ENCODE peak calls at places on chromosomes 7 and 10, in nine cellular contexts. L, P, B, W, X, H, F, I and O are unnamed samples.

GRCh38 chr10:44193567-44194220 is 191.2 kb downstream of the CXCL12 start:
- DNase-seq in I (no peak), F (no peak), L (no peak), P (no peak), H (no peak), B (no peak), W (no peak), X (no peak), O (no peak)

GRCh38 chr10:65377687-65378086 is 1548.1 kb upstream of the LRRTM3 start:
- DNase-seq in H (no peak), P (no peak), B (no peak), X (no peak), F (no peak), I (no peak), W (no peak), L (no peak), O (no peak)

GRCh38 chr10:71752391-71753090 is 20.8 kb downstream of the VSIR start:
- DNase-seq in F (no peak), L (no peak), W (no peak), H (no peak), X (no peak), I (no peak), P (peak; percentile 24), B (no peak), O (no peak)

GRCh38 chr10:60396766-60397165 is 7.1 kb upstream of the ANK3 start:
- DNase-seq in P (no peak), L (no peak), W (no peak), B (no peak), H (no peak), F (no peak), X (no peak), I (no peak), O (no peak)

GRCh38 chr10:27504897-27505457 is 873 bp downstream of the RAB18 start:
- DNase-seq in X (no peak), F (no peak), W (no peak), I (no peak), L (no peak), H (no peak), B (peak; percentile 41), P (peak; percentile 59), O (no peak)

GRCh38 chr7:92924800-92925199 is 88.4 kb upstream of the CDK6 start:
- DNase-seq in F (no peak), L (no peak), X (peak; percentile 21), P (no peak), W (no peak), H (no peak), B (no peak), I (no peak), O (no peak)

GRCh38 chr7:55133630-55134392 is 115.0 kb downstream of the EGFR start:
- DNase-seq in X (no peak), W (no peak), H (peak; percentile 61), L (peak; percentile 73), P (peak; percentile 99), I (peak; percentile 95), B (peak; percentile 87), F (no peak), O (no peak)

GRCh38 chr10:110176626-110177025 is 30.8 kb upstream of the MXI1 start:
- DNase-seq in I (no peak), X (no peak), H (no peak), P (no peak), B (no peak), F (no peak), W (no peak), L (no peak), O (no peak)

GRCh38 chr7:41451826-41452225 is 251.1 kb downstream of the INHBA start:
- DNase-seq in H (no peak), P (peak; percentile 47), L (no peak), W (no peak), X (no peak), I (no peak), B (no peak), F (no peak), O (no peak)

GRCh38 chr7:47449810-47450586 is 131.9 kb downstream of the TNS3 start:
- DNase-seq in B (no peak), P (peak; percentile 97), L (no peak), H (no peak), W (no peak), F (no peak), I (peak; percentile 85), X (no peak), O (no peak)

GRCh38 chr7:106367018-106367420 is 82.2 kb upstream of the NAMPT start:
- DNase-seq in P (peak; percentile 22), B (no peak), I (no peak), H (no peak), W (no peak), L (peak; percentile 20), X (peak; percentile 48), F (no peak), O (no peak)

GRCh38 chr10:11245510-11245909 is 227.8 kb downstream of the CELF2 start:
- DNase-seq in I (no peak), X (no peak), B (peak; percentile 12), W (no peak), P (no peak), L (no peak), H (no peak), F (no peak), O (no peak)

GRCh38 chr7:50491943-50492342 is 41.8 kb upstream of the FIGNL1 start:
- DNase-seq in H (no peak), B (no peak), P (no peak), W (no peak), X (no peak), F (no peak), L (no peak), I (no peak), O (no peak)

GRCh38 chr10:58030208-58030607 is 237.5 kb downstream of the IPMK start:
- DNase-seq in X (no peak), P (no peak), B (no peak), L (no peak), I (no peak), W (no peak), H (no peak), F (no peak), O (no peak)

GRCh38 chr10:23693398-23693797 is 254.5 kb downstream of the OTUD1 start:
- DNase-seq in H (no peak), I (no peak), W (no peak), P (no peak), L (no peak), B (no peak), F (no peak), X (peak; percentile 43), O (no peak)

GRCh38 chr10:42482411-42482810 is 156.0 kb downstream of the ZNF33B start:
- DNase-seq in X (no peak), P (peak; percentile 6), F (no peak), L (no peak), B (no peak), I (no peak), H (no peak), W (no peak), O (no peak)

GRCh38 chr10:78976825-78977760 is 91.7 kb upstream of the ZMIZ1 start:
- DNase-seq in P (no peak), B (no peak), I (no peak), F (no peak), W (no peak), X (no peak), L (peak; percentile 28), H (no peak), O (no peak)